ENCODE peak calls at places on chromosomes 13 and 19, in six cellular contexts. Y, D, V, I, F and P are unnamed samples.

GRCh38 chr19:33157906-33158305 is 26.0 kb downstream of the WDR88 start:
- DNase-seq in D (no peak), Y (no peak), F (no peak), V (no peak), I (no peak), P (no peak)

GRCh38 chr13:50248537-50249521 is 233.6 kb downstream of the KCNRG start:
- DNase-seq in F (no peak), I (no peak), D (no peak), Y (no peak), V (no peak), P (no peak)

GRCh38 chr19:29583196-29584006 is 22.7 kb upstream of the POP4 start:
- DNase-seq in D (no peak), F (no peak), I (peak; percentile 10), V (no peak), Y (no peak), P (no peak)

GRCh38 chr19:49110567-49110966 is 3.6 kb upstream of the LIN7B start:
- DNase-seq in F (no peak), I (no peak), V (no peak), Y (peak; percentile 15), D (no peak), P (peak; percentile 12)

GRCh38 chr19:55175117-55175867 is 4.8 kb downstream of the SYT5 start:
- DNase-seq in F (no peak), V (no peak), D (peak; percentile 94), I (no peak), Y (no peak), P (no peak)

GRCh38 chr19:38182536-38183210 is 41.3 kb downstream of the DPF1 start:
- DNase-seq in V (no peak), I (no peak), Y (no peak), F (no peak), D (no peak), P (no peak)

GRCh38 chr13:106432636-106433035 is 102.8 kb downstream of the EFNB2 start:
- DNase-seq in F (no peak), Y (no peak), D (no peak), V (no peak), I (peak; percentile 65), P (no peak)

GRCh38 chr13:20128459-20128927 is 32.4 kb downstream of the GJA3 start:
- DNase-seq in V (no peak), Y (no peak), F (no peak), D (no peak), I (peak; percentile 18), P (no peak)

GRCh38 chr13:83819156-83819555 is 63.1 kb downstream of the SLITRK1 start:
- DNase-seq in V (no peak), D (no peak), F (no peak), Y (peak; percentile 14), I (no peak), P (no peak)

GRCh38 chr19:49643466-49643865 is 1.5 kb downstream of the SCAF1 start:
- DNase-seq in D (no peak), F (no peak), Y (no peak), I (no peak), V (no peak), P (no peak)

GRCh38 chr19:38455031-38455430 is 21.5 kb downstream of the RYR1 start:
- DNase-seq in I (peak; percentile 32), V (no peak), F (no peak), Y (peak; percentile 1), D (no peak), P (no peak)

GRCh38 chr19:18385675-18386542 is at the start of gene GDF15:
- DNase-seq in V (peak; percentile 31), D (peak; percentile 82), I (peak; percentile 49), Y (peak; percentile 91), F (peak; percentile 46), P (no peak)
- H3K4me3 ChIP-seq in V (no peak within 1 kb of the TSS), D (peak within 1 kb of the TSS; percentile 89), I (peak within 1 kb of the TSS; percentile 47), Y (peak within 1 kb of the TSS; percentile 78), F (peak within 1 kb of the TSS; percentile 36), P (peak within 1 kb of the TSS; percentile 66)

GRCh38 chr19:28137772-28138171 is 1075.2 kb downstream of the UQCRFS1 start:
- DNase-seq in Y (no peak), I (no peak), V (no peak), D (no peak), F (no peak), P (no peak)
- H3K4me3 ChIP-seq in Y (no peak overlapping the region), I (no peak overlapping the region), V (no peak overlapping the region), D (no peak overlapping the region), F (no peak overlapping the region), P (no peak overlapping the region)

GRCh38 chr13:44679602-44680001 is 103.5 kb upstream of the TSC22D1 start:
- DNase-seq in V (no peak), D (no peak), I (no peak), F (no peak), Y (no peak), P (no peak)
- H3K4me3 ChIP-seq in V (no peak overlapping the region), D (no peak overlapping the region), I (no peak overlapping the region), F (no peak overlapping the region), Y (no peak overlapping the region), P (no peak overlapping the region)

DNA sequence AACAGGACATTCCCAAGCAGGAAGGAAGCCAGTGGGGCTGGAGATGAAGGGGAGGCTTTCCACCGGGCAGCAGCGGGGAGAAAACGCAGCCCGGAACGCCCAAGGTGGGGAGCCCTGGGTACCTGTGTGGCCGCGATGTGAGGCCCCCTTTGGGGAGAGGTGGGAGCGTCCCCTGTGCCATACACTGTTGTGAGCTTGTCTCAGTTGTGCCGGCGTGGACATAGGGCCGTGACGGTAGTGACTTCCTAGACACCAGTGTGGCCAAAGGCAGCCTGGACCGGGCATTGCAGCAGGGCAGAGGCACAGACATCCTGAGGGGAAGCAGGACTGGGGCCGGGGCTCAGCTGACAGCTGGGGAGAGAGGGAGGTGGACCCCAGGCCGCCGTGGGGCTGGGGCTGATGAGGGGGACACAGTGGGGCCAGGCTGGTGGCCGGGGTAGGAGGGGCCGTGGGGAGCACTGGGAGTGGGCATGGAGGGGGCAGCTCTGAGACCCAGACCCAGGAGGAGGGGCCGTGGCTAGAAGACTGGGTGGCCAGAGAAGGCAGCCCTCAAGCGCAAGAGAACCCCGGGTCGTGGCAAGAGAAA is 38.5 kb upstream of the TFDP1 start:
- DNase-seq in D (no peak), F (peak; percentile 18), V (no peak), I (no peak), Y (no peak), P (no peak)
- H3K4me3 ChIP-seq in D (no peak overlapping the region), F (peak overlapping the region; percentile 23), V (no peak overlapping the region), I (no peak overlapping the region), Y (no peak overlapping the region), P (no peak overlapping the region)